ENCODE peak calls at places on chromosomes 2 and 18, in eight cellular contexts. One of them, this sample, is unnamed.

GRCh38 chr2:75751824-75752468 is 41.2 kb upstream of the GCFC2 start:
- DNase-seq in iris pigment epithelial cell: no peak
- DNase-seq in OCI-M1: no peak
- DNase-seq in H54: no peak
- DNase-seq in brain microvascular endothelial cell: no peak
- DNase-seq in central memory CD4-positive, alpha-beta T cell: no peak
- DNase-seq in CD4-positive, alpha-beta memory T cell: no peak
- DNase-seq in stimulated activated CD4-positive, alpha-beta T cell treated with anti-CD3 and anti-CD28 coated beads, Interleukin-1b, Interleukin-23, amount 100 ng/mL, for 4 hours: no peak
- DNase-seq in this sample: no peak

GRCh38 chr2:74841663-74842062 is 7.7 kb downstream of the HK2 start:
- DNase-seq in iris pigment epithelial cell: no peak
- DNase-seq in OCI-M1: no peak
- DNase-seq in H54: no peak
- DNase-seq in brain microvascular endothelial cell: no peak
- DNase-seq in central memory CD4-positive, alpha-beta T cell: no peak
- DNase-seq in CD4-positive, alpha-beta memory T cell: no peak
- DNase-seq in stimulated activated CD4-positive, alpha-beta T cell treated with anti-CD3 and anti-CD28 coated beads, Interleukin-1b, Interleukin-23, amount 100 ng/mL, for 4 hours: no peak
- DNase-seq in this sample: no peak

GRCh38 chr2:181573140-181573736 is 83.7 kb downstream of the CERKL start:
- DNase-seq in iris pigment epithelial cell: peak
- DNase-seq in OCI-M1: peak
- DNase-seq in H54: no peak
- DNase-seq in brain microvascular endothelial cell: peak
- DNase-seq in central memory CD4-positive, alpha-beta T cell: no peak
- DNase-seq in CD4-positive, alpha-beta memory T cell: no peak
- DNase-seq in stimulated activated CD4-positive, alpha-beta T cell treated with anti-CD3 and anti-CD28 coated beads, Interleukin-1b, Interleukin-23, amount 100 ng/mL, for 4 hours: no peak
- DNase-seq in this sample: no peak

GRCh38 chr2:33216508-33217182 is 259.8 kb upstream of the RASGRP3 start:
- DNase-seq in iris pigment epithelial cell: peak
- DNase-seq in OCI-M1: no peak
- DNase-seq in H54: no peak
- DNase-seq in brain microvascular endothelial cell: peak
- DNase-seq in central memory CD4-positive, alpha-beta T cell: no peak
- DNase-seq in CD4-positive, alpha-beta memory T cell: no peak
- DNase-seq in stimulated activated CD4-positive, alpha-beta T cell treated with anti-CD3 and anti-CD28 coated beads, Interleukin-1b, Interleukin-23, amount 100 ng/mL, for 4 hours: no peak
- DNase-seq in this sample: no peak

GRCh38 chr2:117674172-117674571 is 140.3 kb upstream of the DDX18 start:
- DNase-seq in iris pigment epithelial cell: no peak
- DNase-seq in OCI-M1: peak
- DNase-seq in H54: no peak
- DNase-seq in brain microvascular endothelial cell: no peak
- DNase-seq in central memory CD4-positive, alpha-beta T cell: no peak
- DNase-seq in CD4-positive, alpha-beta memory T cell: no peak
- DNase-seq in stimulated activated CD4-positive, alpha-beta T cell treated with anti-CD3 and anti-CD28 coated beads, Interleukin-1b, Interleukin-23, amount 100 ng/mL, for 4 hours: no peak
- DNase-seq in this sample: no peak

GRCh38 chr2:69677914-69678313 is 34.4 kb upstream of the AAK1 start:
- DNase-seq in iris pigment epithelial cell: no peak
- DNase-seq in OCI-M1: no peak
- DNase-seq in H54: no peak
- DNase-seq in brain microvascular endothelial cell: no peak
- DNase-seq in central memory CD4-positive, alpha-beta T cell: no peak
- DNase-seq in CD4-positive, alpha-beta memory T cell: no peak
- DNase-seq in stimulated activated CD4-positive, alpha-beta T cell treated with anti-CD3 and anti-CD28 coated beads, Interleukin-1b, Interleukin-23, amount 100 ng/mL, for 4 hours: no peak
- DNase-seq in this sample: no peak

GRCh38 chr2:80256396-80257167 is 48.0 kb downstream of the LRRTM1 start:
- DNase-seq in iris pigment epithelial cell: peak
- DNase-seq in OCI-M1: peak
- DNase-seq in H54: peak
- DNase-seq in brain microvascular endothelial cell: no peak
- DNase-seq in central memory CD4-positive, alpha-beta T cell: no peak
- DNase-seq in CD4-positive, alpha-beta memory T cell: no peak
- DNase-seq in stimulated activated CD4-positive, alpha-beta T cell treated with anti-CD3 and anti-CD28 coated beads, Interleukin-1b, Interleukin-23, amount 100 ng/mL, for 4 hours: no peak
- DNase-seq in this sample: no peak

GRCh38 chr2:19973471-19973870 is 16.4 kb downstream of the WDR35 start:
- DNase-seq in iris pigment epithelial cell: no peak
- DNase-seq in OCI-M1: no peak
- DNase-seq in H54: no peak
- DNase-seq in brain microvascular endothelial cell: no peak
- DNase-seq in central memory CD4-positive, alpha-beta T cell: no peak
- DNase-seq in CD4-positive, alpha-beta memory T cell: no peak
- DNase-seq in stimulated activated CD4-positive, alpha-beta T cell treated with anti-CD3 and anti-CD28 coated beads, Interleukin-1b, Interleukin-23, amount 100 ng/mL, for 4 hours: no peak
- DNase-seq in this sample: no peak

GRCh38 chr2:33620-34019 is 12.7 kb downstream of the FAM110C start:
- DNase-seq in iris pigment epithelial cell: no peak
- DNase-seq in OCI-M1: no peak
- DNase-seq in H54: no peak
- DNase-seq in brain microvascular endothelial cell: no peak
- DNase-seq in central memory CD4-positive, alpha-beta T cell: peak
- DNase-seq in CD4-positive, alpha-beta memory T cell: peak
- DNase-seq in stimulated activated CD4-positive, alpha-beta T cell treated with anti-CD3 and anti-CD28 coated beads, Interleukin-1b, Interleukin-23, amount 100 ng/mL, for 4 hours: no peak
- DNase-seq in this sample: peak

GRCh38 chr2:239910851-239911629 is 114.1 kb downstream of the NDUFA10 start:
- DNase-seq in iris pigment epithelial cell: no peak
- DNase-seq in OCI-M1: peak
- DNase-seq in H54: no peak
- DNase-seq in brain microvascular endothelial cell: no peak
- DNase-seq in central memory CD4-positive, alpha-beta T cell: peak
- DNase-seq in CD4-positive, alpha-beta memory T cell: peak
- DNase-seq in stimulated activated CD4-positive, alpha-beta T cell treated with anti-CD3 and anti-CD28 coated beads, Interleukin-1b, Interleukin-23, amount 100 ng/mL, for 4 hours: no peak
- DNase-seq in this sample: no peak

GRCh38 chr2:241924069-241924908 is 54.8 kb downstream of the RTP5 start:
- DNase-seq in iris pigment epithelial cell: no peak
- DNase-seq in OCI-M1: peak
- DNase-seq in H54: no peak
- DNase-seq in brain microvascular endothelial cell: no peak
- DNase-seq in central memory CD4-positive, alpha-beta T cell: no peak
- DNase-seq in CD4-positive, alpha-beta memory T cell: no peak
- DNase-seq in stimulated activated CD4-positive, alpha-beta T cell treated with anti-CD3 and anti-CD28 coated beads, Interleukin-1b, Interleukin-23, amount 100 ng/mL, for 4 hours: no peak
- DNase-seq in this sample: no peak

GRCh38 chr2:61179701-61180639 is 18.0 kb downstream of the C2orf74 start:
- DNase-seq in iris pigment epithelial cell: peak
- DNase-seq in OCI-M1: no peak
- DNase-seq in H54: no peak
- DNase-seq in brain microvascular endothelial cell: peak
- DNase-seq in central memory CD4-positive, alpha-beta T cell: no peak
- DNase-seq in CD4-positive, alpha-beta memory T cell: no peak
- DNase-seq in stimulated activated CD4-positive, alpha-beta T cell treated with anti-CD3 and anti-CD28 coated beads, Interleukin-1b, Interleukin-23, amount 100 ng/mL, for 4 hours: no peak
- DNase-seq in this sample: no peak

GRCh38 chr2:2974982-2975381 is 402.6 kb downstream of the EIPR1 start:
- DNase-seq in iris pigment epithelial cell: no peak
- DNase-seq in OCI-M1: no peak
- DNase-seq in H54: no peak
- DNase-seq in brain microvascular endothelial cell: no peak
- DNase-seq in central memory CD4-positive, alpha-beta T cell: no peak
- DNase-seq in CD4-positive, alpha-beta memory T cell: no peak
- DNase-seq in stimulated activated CD4-positive, alpha-beta T cell treated with anti-CD3 and anti-CD28 coated beads, Interleukin-1b, Interleukin-23, amount 100 ng/mL, for 4 hours: no peak
- DNase-seq in this sample: no peak

GRCh38 chr2:68789603-68790002 is 55.0 kb downstream of the ARHGAP25 start:
- DNase-seq in iris pigment epithelial cell: no peak
- DNase-seq in OCI-M1: no peak
- DNase-seq in H54: no peak
- DNase-seq in brain microvascular endothelial cell: no peak
- DNase-seq in central memory CD4-positive, alpha-beta T cell: no peak
- DNase-seq in CD4-positive, alpha-beta memory T cell: no peak
- DNase-seq in stimulated activated CD4-positive, alpha-beta T cell treated with anti-CD3 and anti-CD28 coated beads, Interleukin-1b, Interleukin-23, amount 100 ng/mL, for 4 hours: no peak
- DNase-seq in this sample: peak

GRCh38 chr18:12531747-12532146 is 124.0 kb downstream of the PRELID3A start:
- DNase-seq in iris pigment epithelial cell: peak
- DNase-seq in OCI-M1: no peak
- DNase-seq in H54: no peak
- DNase-seq in brain microvascular endothelial cell: no peak
- DNase-seq in central memory CD4-positive, alpha-beta T cell: no peak
- DNase-seq in CD4-positive, alpha-beta memory T cell: no peak
- DNase-seq in stimulated activated CD4-positive, alpha-beta T cell treated with anti-CD3 and anti-CD28 coated beads, Interleukin-1b, Interleukin-23, amount 100 ng/mL, for 4 hours: no peak
- DNase-seq in this sample: no peak

GRCh38 chr18:3346487-3346886 is 84.6 kb downstream of the MYL12B start:
- DNase-seq in iris pigment epithelial cell: no peak
- DNase-seq in OCI-M1: no peak
- DNase-seq in H54: no peak
- DNase-seq in brain microvascular endothelial cell: no peak
- DNase-seq in central memory CD4-positive, alpha-beta T cell: no peak
- DNase-seq in CD4-positive, alpha-beta memory T cell: no peak
- DNase-seq in stimulated activated CD4-positive, alpha-beta T cell treated with anti-CD3 and anti-CD28 coated beads, Interleukin-1b, Interleukin-23, amount 100 ng/mL, for 4 hours: no peak
- DNase-seq in this sample: no peak

GRCh38 chr2:144042751-144043150 is 477.2 kb downstream of the ZEB2 start:
- DNase-seq in iris pigment epithelial cell: no peak
- DNase-seq in OCI-M1: no peak
- DNase-seq in H54: no peak
- DNase-seq in brain microvascular endothelial cell: no peak
- DNase-seq in central memory CD4-positive, alpha-beta T cell: no peak
- DNase-seq in CD4-positive, alpha-beta memory T cell: no peak
- DNase-seq in stimulated activated CD4-positive, alpha-beta T cell treated with anti-CD3 and anti-CD28 coated beads, Interleukin-1b, Interleukin-23, amount 100 ng/mL, for 4 hours: no peak
- DNase-seq in this sample: no peak

GRCh38 chr2:176395273-176395854 is 126.1 kb downstream of the MTX2 start:
- DNase-seq in iris pigment epithelial cell: no peak
- DNase-seq in OCI-M1: no peak
- DNase-seq in H54: no peak
- DNase-seq in brain microvascular endothelial cell: no peak
- DNase-seq in central memory CD4-positive, alpha-beta T cell: no peak
- DNase-seq in CD4-positive, alpha-beta memory T cell: no peak
- DNase-seq in stimulated activated CD4-positive, alpha-beta T cell treated with anti-CD3 and anti-CD28 coated beads, Interleukin-1b, Interleukin-23, amount 100 ng/mL, for 4 hours: no peak
- DNase-seq in this sample: no peak

GRCh38 chr2:144502356-144502755 is 17.6 kb downstream of the ZEB2 start:
- DNase-seq in iris pigment epithelial cell: no peak
- DNase-seq in OCI-M1: no peak
- DNase-seq in H54: no peak
- DNase-seq in brain microvascular endothelial cell: no peak
- DNase-seq in central memory CD4-positive, alpha-beta T cell: no peak
- DNase-seq in CD4-positive, alpha-beta memory T cell: no peak
- DNase-seq in stimulated activated CD4-positive, alpha-beta T cell treated with anti-CD3 and anti-CD28 coated beads, Interleukin-1b, Interleukin-23, amount 100 ng/mL, for 4 hours: no peak
- DNase-seq in this sample: no peak

GRCh38 chr2:105557021-105557420 is 158.2 kb upstream of the FHL2 start:
- DNase-seq in iris pigment epithelial cell: no peak
- DNase-seq in OCI-M1: no peak
- DNase-seq in H54: no peak
- DNase-seq in brain microvascular endothelial cell: no peak
- DNase-seq in central memory CD4-positive, alpha-beta T cell: no peak
- DNase-seq in CD4-positive, alpha-beta memory T cell: no peak
- DNase-seq in stimulated activated CD4-positive, alpha-beta T cell treated with anti-CD3 and anti-CD28 coated beads, Interleukin-1b, Interleukin-23, amount 100 ng/mL, for 4 hours: no peak
- DNase-seq in this sample: no peak

GRCh38 chr2:226891780-226892590 is 56.1 kb downstream of the RHBDD1 start:
- DNase-seq in iris pigment epithelial cell: peak
- DNase-seq in OCI-M1: no peak
- DNase-seq in H54: no peak
- DNase-seq in brain microvascular endothelial cell: peak
- DNase-seq in central memory CD4-positive, alpha-beta T cell: no peak
- DNase-seq in CD4-positive, alpha-beta memory T cell: no peak
- DNase-seq in stimulated activated CD4-positive, alpha-beta T cell treated with anti-CD3 and anti-CD28 coated beads, Interleukin-1b, Interleukin-23, amount 100 ng/mL, for 4 hours: no peak
- DNase-seq in this sample: no peak

GRCh38 chr2:206275274-206276160 is 1.1 kb downstream of the ZDBF2 start:
- DNase-seq in iris pigment epithelial cell: peak
- DNase-seq in OCI-M1: no peak
- DNase-seq in H54: peak
- DNase-seq in brain microvascular endothelial cell: peak
- DNase-seq in central memory CD4-positive, alpha-beta T cell: peak
- DNase-seq in CD4-positive, alpha-beta memory T cell: peak
- DNase-seq in stimulated activated CD4-positive, alpha-beta T cell treated with anti-CD3 and anti-CD28 coated beads, Interleukin-1b, Interleukin-23, amount 100 ng/mL, for 4 hours: peak
- DNase-seq in this sample: no peak

GRCh38 chr2:235366847-235367246 is 127.0 kb upstream of the AGAP1 start:
- DNase-seq in iris pigment epithelial cell: no peak
- DNase-seq in OCI-M1: no peak
- DNase-seq in H54: no peak
- DNase-seq in brain microvascular endothelial cell: no peak
- DNase-seq in central memory CD4-positive, alpha-beta T cell: no peak
- DNase-seq in CD4-positive, alpha-beta memory T cell: no peak
- DNase-seq in stimulated activated CD4-positive, alpha-beta T cell treated with anti-CD3 and anti-CD28 coated beads, Interleukin-1b, Interleukin-23, amount 100 ng/mL, for 4 hours: no peak
- DNase-seq in this sample: no peak

GRCh38 chr18:25830787-25831186 is 259.6 kb downstream of the SS18 start:
- DNase-seq in iris pigment epithelial cell: peak
- DNase-seq in OCI-M1: no peak
- DNase-seq in H54: no peak
- DNase-seq in brain microvascular endothelial cell: peak
- DNase-seq in central memory CD4-positive, alpha-beta T cell: no peak
- DNase-seq in CD4-positive, alpha-beta memory T cell: no peak
- DNase-seq in stimulated activated CD4-positive, alpha-beta T cell treated with anti-CD3 and anti-CD28 coated beads, Interleukin-1b, Interleukin-23, amount 100 ng/mL, for 4 hours: no peak
- DNase-seq in this sample: no peak

GRCh38 chr2:175030380-175031271 is 25.4 kb upstream of the CHN1 start:
- DNase-seq in iris pigment epithelial cell: peak
- DNase-seq in OCI-M1: peak
- DNase-seq in H54: peak
- DNase-seq in brain microvascular endothelial cell: peak
- DNase-seq in central memory CD4-positive, alpha-beta T cell: no peak
- DNase-seq in CD4-positive, alpha-beta memory T cell: no peak
- DNase-seq in stimulated activated CD4-positive, alpha-beta T cell treated with anti-CD3 and anti-CD28 coated beads, Interleukin-1b, Interleukin-23, amount 100 ng/mL, for 4 hours: no peak
- DNase-seq in this sample: no peak

GRCh38 chr18:28065793-28066186 is 111.1 kb downstream of the CDH2 start:
- DNase-seq in iris pigment epithelial cell: no peak
- DNase-seq in OCI-M1: no peak
- DNase-seq in H54: no peak
- DNase-seq in brain microvascular endothelial cell: peak
- DNase-seq in central memory CD4-positive, alpha-beta T cell: no peak
- DNase-seq in CD4-positive, alpha-beta memory T cell: no peak
- DNase-seq in stimulated activated CD4-positive, alpha-beta T cell treated with anti-CD3 and anti-CD28 coated beads, Interleukin-1b, Interleukin-23, amount 100 ng/mL, for 4 hours: no peak
- DNase-seq in this sample: no peak

GRCh38 chr2:106638043-106638442 is 150.9 kb downstream of the CD8B2 start:
- DNase-seq in iris pigment epithelial cell: peak
- DNase-seq in OCI-M1: peak
- DNase-seq in H54: no peak
- DNase-seq in brain microvascular endothelial cell: no peak
- DNase-seq in central memory CD4-positive, alpha-beta T cell: no peak
- DNase-seq in CD4-positive, alpha-beta memory T cell: no peak
- DNase-seq in stimulated activated CD4-positive, alpha-beta T cell treated with anti-CD3 and anti-CD28 coated beads, Interleukin-1b, Interleukin-23, amount 100 ng/mL, for 4 hours: no peak
- DNase-seq in this sample: no peak

GRCh38 chr2:94996401-94997100 is 29.0 kb upstream of the MAL start:
- DNase-seq in iris pigment epithelial cell: no peak
- DNase-seq in OCI-M1: no peak
- DNase-seq in H54: no peak
- DNase-seq in brain microvascular endothelial cell: no peak
- DNase-seq in central memory CD4-positive, alpha-beta T cell: no peak
- DNase-seq in CD4-positive, alpha-beta memory T cell: no peak
- DNase-seq in stimulated activated CD4-positive, alpha-beta T cell treated with anti-CD3 and anti-CD28 coated beads, Interleukin-1b, Interleukin-23, amount 100 ng/mL, for 4 hours: no peak
- DNase-seq in this sample: no peak

GRCh38 chr2:10830203-10830602 is 17.6 kb upstream of the PDIA6 start:
- DNase-seq in iris pigment epithelial cell: no peak
- DNase-seq in OCI-M1: no peak
- DNase-seq in H54: no peak
- DNase-seq in brain microvascular endothelial cell: no peak
- DNase-seq in central memory CD4-positive, alpha-beta T cell: no peak
- DNase-seq in CD4-positive, alpha-beta memory T cell: no peak
- DNase-seq in stimulated activated CD4-positive, alpha-beta T cell treated with anti-CD3 and anti-CD28 coated beads, Interleukin-1b, Interleukin-23, amount 100 ng/mL, for 4 hours: no peak
- DNase-seq in this sample: no peak

GRCh38 chr2:241702155-241702404 is 241 bp downstream of the ING5 start:
- DNase-seq in iris pigment epithelial cell: peak
- DNase-seq in OCI-M1: no peak
- DNase-seq in H54: no peak
- DNase-seq in brain microvascular endothelial cell: no peak
- DNase-seq in central memory CD4-positive, alpha-beta T cell: no peak
- DNase-seq in CD4-positive, alpha-beta memory T cell: no peak
- DNase-seq in stimulated activated CD4-positive, alpha-beta T cell treated with anti-CD3 and anti-CD28 coated beads, Interleukin-1b, Interleukin-23, amount 100 ng/mL, for 4 hours: peak
- DNase-seq in this sample: peak

GRCh38 chr2:96103388-96103705 is 13.0 kb downstream of the ADRA2B start:
- DNase-seq in iris pigment epithelial cell: no peak
- DNase-seq in OCI-M1: no peak
- DNase-seq in H54: no peak
- DNase-seq in brain microvascular endothelial cell: no peak
- DNase-seq in central memory CD4-positive, alpha-beta T cell: no peak
- DNase-seq in CD4-positive, alpha-beta memory T cell: no peak
- DNase-seq in stimulated activated CD4-positive, alpha-beta T cell treated with anti-CD3 and anti-CD28 coated beads, Interleukin-1b, Interleukin-23, amount 100 ng/mL, for 4 hours: no peak
- DNase-seq in this sample: no peak

GRCh38 chr2:8003462-8004075 is 678.3 kb upstream of the ID2 start:
- DNase-seq in iris pigment epithelial cell: no peak
- DNase-seq in OCI-M1: peak
- DNase-seq in H54: no peak
- DNase-seq in brain microvascular endothelial cell: peak
- DNase-seq in central memory CD4-positive, alpha-beta T cell: no peak
- DNase-seq in CD4-positive, alpha-beta memory T cell: no peak
- DNase-seq in stimulated activated CD4-positive, alpha-beta T cell treated with anti-CD3 and anti-CD28 coated beads, Interleukin-1b, Interleukin-23, amount 100 ng/mL, for 4 hours: no peak
- DNase-seq in this sample: no peak